ENCODE peak calls at places on chromosomes 5 and 9, in seven cellular contexts. W is stimulated activated CD8-positive, alpha-beta memory T cell treated with anti-CD3 and anti-CD28 coated beads, Interleukin-12 subunit alpha, Interleukin-12 subunit beta, amount 100 ng/mL, for 1 hour; Z is NCI-H2171 treated with DMSO at 0.1 percent for 48 hours; X is HS-5; J is transverse colon; M is stimulated activated CD4-positive, alpha-beta T cell treated with anti-CD3 and anti-CD28 coated beads, Interleukin-4, amount 100 ng/mL, for 1 hour; I is erythroblast. Q is an unnamed sample.

GRCh38 chr9:14515564-14516198 is 177.6 kb downstream of the ZDHHC21 start:
- DNase-seq in W (no peak), Z (peak; percentile 2), X (no peak), J (no peak), M (no peak), I (no peak), Q (no peak)

GRCh38 chr9:125747053-125747764 is at the start of gene PBX3:
- DNase-seq in W (no peak), Z (peak; percentile 25), X (no peak), J (peak; percentile 54), M (peak; percentile 54), I (peak; percentile 66), Q (peak; percentile 45)

GRCh38 chr9:129750010-129750409 is 2.8 kb downstream of the PTGES start:
- DNase-seq in W (no peak), Z (no peak), X (no peak), J (no peak), M (no peak), I (no peak), Q (no peak)

GRCh38 chr9:73199886-73200285 is 48.2 kb downstream of the ANXA1 start:
- DNase-seq in W (no peak), Z (no peak), X (no peak), J (no peak), M (no peak), I (no peak), Q (no peak)

GRCh38 chr9:128361296-128361980 is 9.7 kb upstream of the URM1 start:
- DNase-seq in W (no peak), Z (no peak), X (no peak), J (no peak), M (no peak), I (no peak), Q (no peak)

GRCh38 chr5:171433952-171434676 is 14.7 kb downstream of the FGF18 start:
- DNase-seq in W (no peak), Z (no peak), X (no peak), J (no peak), M (no peak), I (no peak), Q (no peak)

GRCh38 chr9:19387317-19387716 is 7.3 kb upstream of the RPS6 start:
- DNase-seq in W (no peak), Z (no peak), X (no peak), J (no peak), M (no peak), I (no peak), Q (no peak)

GRCh38 chr5:136021016-136021405 is 7.8 kb upstream of the TGFBI start:
- DNase-seq in W (no peak), Z (no peak), X (no peak), J (no peak), M (no peak), I (no peak), Q (no peak)

GRCh38 chr9:20848490-20848889 is 164.4 kb downstream of the FOCAD start:
- DNase-seq in W (no peak), Z (no peak), X (no peak), J (no peak), M (no peak), I (no peak), Q (no peak)

GRCh38 chr9:38482918-38483592 is 58.8 kb upstream of the IGFBPL1 start:
- DNase-seq in W (no peak), Z (no peak), X (no peak), J (no peak), M (no peak), I (no peak), Q (no peak)

GRCh38 chr5:181221792-181222629 is 1.1 kb upstream of the TRIM41 start:
- DNase-seq in W (peak; percentile 96), Z (no peak), X (peak; percentile 97), J (peak; percentile 97), M (peak; percentile 95), I (no peak), Q (peak; percentile 88)

GRCh38 chr9:134335095-134335489 is 8.8 kb downstream of the RXRA start:
- DNase-seq in W (no peak), Z (no peak), X (no peak), J (no peak), M (no peak), I (peak; percentile 27), Q (no peak)

GRCh38 chr5:75335486-75335885 is 1.5 kb upstream of the HMGCR start:
- DNase-seq in W (no peak), Z (no peak), X (no peak), J (no peak), M (no peak), I (no peak), Q (no peak)

GRCh38 chr9:96554326-96554725 is 65.3 kb downstream of the CDC14B start:
- DNase-seq in W (no peak), Z (no peak), X (peak; percentile 36), J (no peak), M (no peak), I (no peak), Q (no peak)

GRCh38 chr5:176364765-176365662 is at the start of gene ARL10:
- DNase-seq in W (no peak), Z (peak; percentile 51), X (no peak), J (peak; percentile 41), M (peak; percentile 71), I (no peak), Q (no peak)

GRCh38 chr9:13244190-13244589 is 35.3 kb downstream of the MPDZ start:
- DNase-seq in W (no peak), Z (no peak), X (no peak), J (no peak), M (no peak), I (no peak), Q (no peak)

GRCh38 chr9:115941561-115942315 is 211.9 kb upstream of the PAPPA start:
- DNase-seq in W (no peak), Z (no peak), X (no peak), J (no peak), M (no peak), I (no peak), Q (no peak)

GRCh38 chr5:141815051-141815795 is 63.0 kb downstream of the PCDH1 start:
- DNase-seq in W (no peak), Z (no peak), X (no peak), J (no peak), M (no peak), I (no peak), Q (no peak)

GRCh38 chr5:135999396-136000139 is 29.2 kb upstream of the TGFBI start:
- DNase-seq in W (no peak), Z (no peak), X (no peak), J (no peak), M (no peak), I (no peak), Q (no peak)

GRCh38 chr5:110038297-110038997 is 348.7 kb downstream of the MAN2A1 start:
- DNase-seq in W (no peak), Z (no peak), X (no peak), J (no peak), M (no peak), I (no peak), Q (no peak)

GRCh38 chr5:5165541-5166002 is 25.4 kb downstream of the ADAMTS16 start:
- DNase-seq in W (no peak), Z (no peak), X (no peak), J (no peak), M (no peak), I (no peak), Q (no peak)

GRCh38 chr9:18857769-18858168 is 175.2 kb downstream of the SAXO1 start:
- DNase-seq in W (no peak), Z (no peak), X (peak; percentile 34), J (no peak), M (no peak), I (no peak), Q (no peak)

GRCh38 chr5:145838276-145838675 is 3.1 kb upstream of the PRELID2 start:
- DNase-seq in W (no peak), Z (no peak), X (no peak), J (no peak), M (no peak), I (no peak), Q (no peak)

GRCh38 chr5:116554764-116555163 is 19.9 kb downstream of the SEMA6A start:
- DNase-seq in W (no peak), Z (peak; percentile 40), X (no peak), J (no peak), M (no peak), I (no peak), Q (no peak)

GRCh38 chr9:126624453-126624872 is 10.7 kb downstream of the LMX1B start:
- DNase-seq in W (no peak), Z (no peak), X (no peak), J (no peak), M (no peak), I (no peak), Q (no peak)

GRCh38 chr5:122259995-122260394 is 52.0 kb upstream of the SNCAIP start:
- DNase-seq in W (no peak), Z (no peak), X (peak; percentile 81), J (no peak), M (no peak), I (no peak), Q (no peak)

GRCh38 chr5:76144892-76145291 is 61.7 kb downstream of the SV2C start:
- DNase-seq in W (no peak), Z (no peak), X (no peak), J (no peak), M (no peak), I (no peak), Q (no peak)

GRCh38 chr9:77647267-77647658 is 859 bp downstream of the GNA14 start:
- DNase-seq in W (no peak), Z (no peak), X (no peak), J (no peak), M (no peak), I (no peak), Q (no peak)

GRCh38 chr5:26121343-26121742 is 917.0 kb downstream of the CDH9 start:
- DNase-seq in W (no peak), Z (peak; percentile 5), X (no peak), J (no peak), M (no peak), I (no peak), Q (no peak)

GRCh38 chr9:89113851-89114250 is 64.8 kb downstream of the SHC3 start:
- DNase-seq in W (no peak), Z (no peak), X (no peak), J (no peak), M (no peak), I (no peak), Q (no peak)

GRCh38 chr9:121323449-121324151 is 46.5 kb downstream of the STOM start:
- DNase-seq in W (no peak), Z (peak; percentile 42), X (no peak), J (no peak), M (no peak), I (no peak), Q (no peak)

GRCh38 chr9:89955144-89955543 is 350.3 kb downstream of the GADD45G start:
- DNase-seq in W (no peak), Z (no peak), X (no peak), J (no peak), M (no peak), I (no peak), Q (no peak)

Q was measured in CMK.